ENCODE peak calls at places on chromosomes 16 and 17, in five cellular contexts. Y, V, B, L and C are unnamed samples.

GRCh38 chr17:63543822-63544420 is 6.4 kb upstream of the DCAF7 start:
- DNase-seq in Y (no peak), V (no peak), B (no peak), L (no peak), C (no peak)

GRCh38 chr17:33233855-33234228 is 59.3 kb downstream of the ASIC2 start:
- DNase-seq in Y (no peak), V (no peak), B (no peak), L (peak), C (no peak)

GRCh38 chr17:43576563-43577229 is 30.6 kb upstream of the ETV4 start:
- DNase-seq in Y (peak), V (no peak), B (peak), L (peak), C (peak)

GRCh38 chr16:80525420-80525819 is 15.4 kb upstream of the DYNLRB2 start:
- DNase-seq in Y (no peak), V (no peak), B (no peak), L (no peak), C (no peak)

GRCh38 chr16:65749566-65749965 is 616.9 kb upstream of the CDH5 start:
- DNase-seq in Y (no peak), V (no peak), B (no peak), L (no peak), C (no peak)

GRCh38 chr17:62676952-62677596 is 49.6 kb downstream of the MRC2 start:
- DNase-seq in Y (no peak), V (no peak), B (no peak), L (no peak), C (no peak)

GRCh38 chr17:79624658-79625478 is 14.0 kb upstream of the RBFOX3 start:
- DNase-seq in Y (no peak), V (no peak), B (peak), L (peak), C (no peak)

GRCh38 chr16:55534773-55535172 is 25.9 kb downstream of the LPCAT2 start:
- DNase-seq in Y (no peak), V (no peak), B (no peak), L (no peak), C (no peak)

GRCh38 chr16:46922239-46922638 is 38.1 kb downstream of the GPT2 start:
- DNase-seq in Y (no peak), V (no peak), B (no peak), L (no peak), C (no peak)

GRCh38 chr17:56914641-56915263 is 903 bp upstream of the TRIM25 start:
- DNase-seq in Y (no peak), V (no peak), B (no peak), L (no peak), C (no peak)

GRCh38 chr16:70407811-70408274 is 31.1 kb downstream of the ST3GAL2 start:
- DNase-seq in Y (no peak), V (no peak), B (no peak), L (no peak), C (no peak)

GRCh38 chr17:28268610-28269313 is 50.2 kb upstream of the TMEM97 start:
- DNase-seq in Y (no peak), V (no peak), B (peak), L (no peak), C (no peak)

GRCh38 chr17:17382060-17382449 is 78.9 kb downstream of the NT5M start:
- DNase-seq in Y (no peak), V (no peak), B (no peak), L (no peak), C (no peak)

GRCh38 chr16:77236063-77236511 is 36.9 kb downstream of the SYCE1L start:
- DNase-seq in Y (peak), V (peak), B (peak), L (peak), C (peak)

GRCh38 chr17:42760652-42761581 is at the start of gene RAMP2:
- DNase-seq in Y (peak), V (no peak), B (peak), L (no peak), C (peak)

GRCh38 chr17:27326051-27326450 is 32.1 kb downstream of the WSB1 start:
- DNase-seq in Y (no peak), V (no peak), B (no peak), L (no peak), C (no peak)

GRCh38 chr17:33962857-33963655 is 292.0 kb upstream of the CCL2 start:
- DNase-seq in Y (no peak), V (no peak), B (no peak), L (no peak), C (no peak)

GRCh38 chr17:37642706-37643105 is 540 bp downstream of the DDX52 start:
- DNase-seq in Y (peak), V (no peak), B (no peak), L (no peak), C (no peak)

GRCh38 chr17:15194859-15195277 is 70.3 kb downstream of the PMP22 start:
- DNase-seq in Y (no peak), V (no peak), B (no peak), L (no peak), C (no peak)

GRCh38 chr16:69567031-69567680 is 1.4 kb downstream of the NFAT5 start:
- DNase-seq in Y (no peak), V (no peak), B (no peak), L (no peak), C (peak)

GRCh38 chr16:53523126-53523804 is 20.3 kb upstream of the AKTIP start:
- DNase-seq in Y (no peak), V (no peak), B (no peak), L (no peak), C (no peak)

GRCh38 chr17:4161560-4162221 is 18.7 kb downstream of the CYB5D2 start:
- DNase-seq in Y (no peak), V (no peak), B (no peak), L (no peak), C (peak)

GRCh38 chr16:69880640-69881133 is 70.4 kb upstream of the CLEC18A start:
- DNase-seq in Y (no peak), V (no peak), B (peak), L (no peak), C (peak)

GRCh38 chr17:80291260-80291659 is 30.6 kb downstream of the RNF213 start:
- DNase-seq in Y (no peak), V (no peak), B (no peak), L (no peak), C (no peak)

GRCh38 chr17:22286337-22287041 is 594.2 kb downstream of the KCNJ18 start:
- DNase-seq in Y (no peak), V (no peak), B (peak), L (no peak), C (no peak)

GRCh38 chr16:10828851-10829331 is 10.3 kb upstream of the TVP23A start:
- DNase-seq in Y (no peak), V (no peak), B (peak), L (peak), C (peak)

GRCh38 chr17:38916771-38917170 is 8.6 kb upstream of the LASP1NB start:
- DNase-seq in Y (no peak), V (no peak), B (peak), L (peak), C (no peak)

GRCh38 chr17:32497431-32498205 is 10.8 kb downstream of the CDK5R1 start:
- DNase-seq in Y (no peak), V (no peak), B (peak), L (no peak), C (no peak)

GRCh38 chr16:2817496-2818277 is 650 bp downstream of the PRSS21 start:
- DNase-seq in Y (no peak), V (no peak), B (no peak), L (no peak), C (no peak)

GRCh38 chr16:2816751-2817495 is at the start of gene PRSS21:
- DNase-seq in Y (no peak), V (no peak), B (no peak), L (no peak), C (no peak)

GRCh38 chr16:2819939-2820835 is 3.1 kb downstream of the PRSS21 start:
- DNase-seq in Y (no peak), V (no peak), B (no peak), L (peak), C (no peak)

GRCh38 chr16:2819179-2819938 is 2.3 kb downstream of the PRSS21 start:
- DNase-seq in Y (no peak), V (no peak), B (peak), L (peak), C (no peak)

GRCh38 chr16:2818278-2818876 is 1.3 kb downstream of the PRSS21 start:
- DNase-seq in Y (no peak), V (no peak), B (no peak), L (peak), C (no peak)
- H3K4me3 ChIP-seq in Y (no peak), V (no peak), B (no peak), L (no peak), C (no peak)

GRCh38 chr17:45016823-45017222 is 34.6 kb downstream of the DCAKD start:
- DNase-seq in Y (peak), V (no peak), B (no peak), L (no peak), C (no peak)
- TF ChIP-seq CTCF in Y (peak), V (no peak), B (no peak), L (no peak), C (no peak)

DNA sequence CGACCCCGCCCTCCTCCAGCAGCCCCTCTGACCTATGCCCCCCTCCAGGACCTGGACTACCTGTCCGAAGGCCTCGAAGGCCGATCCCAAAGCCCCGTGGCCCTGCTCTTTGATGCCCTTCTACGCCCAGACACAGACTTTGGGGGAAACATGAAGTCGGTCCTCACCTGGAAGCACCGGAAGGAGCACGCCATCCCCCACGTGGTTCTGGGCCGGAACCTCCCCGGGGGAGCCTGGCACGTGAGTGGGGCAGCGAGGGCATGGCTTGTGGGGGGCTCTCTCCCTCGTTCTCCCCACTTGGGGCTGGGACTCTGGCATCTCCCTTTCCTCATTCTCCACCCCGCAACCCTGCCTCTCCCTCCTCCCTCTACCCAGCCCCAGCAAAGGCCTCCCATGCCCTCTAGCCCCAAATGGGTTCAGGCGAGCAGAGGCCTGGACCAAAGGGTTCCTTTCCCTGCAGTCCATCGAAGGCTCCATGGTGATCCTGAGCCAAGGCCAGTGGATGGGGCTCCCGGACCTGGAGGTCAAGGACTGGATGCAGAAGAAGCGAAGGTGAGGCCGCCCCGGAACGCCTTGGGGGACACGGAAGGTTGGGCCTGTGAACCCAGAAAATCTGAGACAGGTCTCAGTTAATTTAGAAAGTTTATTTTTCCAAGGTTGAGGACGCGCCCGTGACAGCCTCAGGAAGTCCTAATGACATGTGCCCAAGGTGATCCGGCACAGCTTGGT is 7.4 kb upstream of the NECAB2 start:
- DNase-seq in Y (no peak), V (no peak), B (no peak), L (no peak), C (no peak)
- TF ChIP-seq POLR2A in Y (no peak), V (no peak), B (no peak), L (no peak), C (no peak)

DNA sequence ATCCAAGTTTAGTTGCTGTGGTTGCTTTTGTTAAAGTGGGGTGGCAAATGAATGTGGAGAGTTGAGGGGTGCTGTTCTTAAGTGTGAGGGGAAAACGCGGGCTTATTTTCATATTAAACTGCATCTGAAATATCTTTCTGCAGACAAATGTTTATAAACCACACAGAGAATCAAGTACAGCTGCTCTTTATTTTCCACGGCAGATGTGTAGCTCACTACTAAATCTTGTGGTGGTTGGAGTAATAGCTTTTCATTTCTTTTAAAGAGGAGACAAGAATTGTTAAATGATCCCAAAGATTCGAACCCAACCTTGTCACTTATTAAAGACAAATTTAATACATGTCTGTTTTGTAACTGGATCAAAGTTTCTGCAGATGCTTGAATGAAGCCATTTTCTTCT is 2.1 kb downstream of the CLTC start:
- DNase-seq in Y (no peak), V (no peak), B (no peak), L (no peak), C (no peak)
- H3K4me3 ChIP-seq in Y (peak), V (no peak), B (no peak), L (peak), C (no peak)

DNA sequence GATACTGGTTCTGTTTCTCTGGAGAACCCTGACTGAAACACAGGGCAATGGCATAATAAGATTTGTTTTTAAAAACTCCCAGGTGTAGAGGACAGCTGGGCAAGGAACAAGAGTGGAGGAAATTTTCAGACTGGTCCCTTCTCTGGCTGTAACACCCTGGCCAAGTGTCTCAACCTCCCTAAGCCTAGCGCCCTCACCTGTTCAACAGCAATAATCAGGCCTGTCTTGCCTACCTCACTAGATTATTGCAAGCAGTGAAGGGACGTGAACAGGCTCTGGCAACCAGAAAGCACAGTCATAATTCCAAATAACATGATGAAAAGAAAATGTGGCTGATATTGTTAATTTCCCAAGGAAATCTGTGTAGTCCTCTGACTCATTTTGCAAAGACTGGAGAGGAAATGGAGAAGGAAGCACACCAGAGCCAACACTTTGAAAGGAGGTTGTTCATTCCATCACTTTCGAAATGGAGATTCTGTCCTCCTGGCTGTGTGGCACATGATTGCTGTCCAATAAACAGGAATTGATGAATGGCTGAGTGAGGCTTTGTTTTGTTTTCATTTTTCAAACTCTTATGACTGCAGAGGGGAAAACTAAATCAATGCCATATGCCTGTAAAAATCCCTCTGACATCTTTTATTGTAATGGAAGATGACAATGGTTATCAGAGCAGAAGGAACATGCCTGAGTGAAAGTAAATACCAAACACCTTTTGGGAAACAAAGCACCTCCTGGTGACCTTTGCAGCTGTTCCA is 87.4 kb upstream of the HLF start:
- DNase-seq in Y (no peak), V (no peak), B (no peak), L (no peak), C (peak)
- TF ChIP-seq CTCF in Y (peak), V (no peak), B (no peak), L (no peak), C (no peak)

DNA sequence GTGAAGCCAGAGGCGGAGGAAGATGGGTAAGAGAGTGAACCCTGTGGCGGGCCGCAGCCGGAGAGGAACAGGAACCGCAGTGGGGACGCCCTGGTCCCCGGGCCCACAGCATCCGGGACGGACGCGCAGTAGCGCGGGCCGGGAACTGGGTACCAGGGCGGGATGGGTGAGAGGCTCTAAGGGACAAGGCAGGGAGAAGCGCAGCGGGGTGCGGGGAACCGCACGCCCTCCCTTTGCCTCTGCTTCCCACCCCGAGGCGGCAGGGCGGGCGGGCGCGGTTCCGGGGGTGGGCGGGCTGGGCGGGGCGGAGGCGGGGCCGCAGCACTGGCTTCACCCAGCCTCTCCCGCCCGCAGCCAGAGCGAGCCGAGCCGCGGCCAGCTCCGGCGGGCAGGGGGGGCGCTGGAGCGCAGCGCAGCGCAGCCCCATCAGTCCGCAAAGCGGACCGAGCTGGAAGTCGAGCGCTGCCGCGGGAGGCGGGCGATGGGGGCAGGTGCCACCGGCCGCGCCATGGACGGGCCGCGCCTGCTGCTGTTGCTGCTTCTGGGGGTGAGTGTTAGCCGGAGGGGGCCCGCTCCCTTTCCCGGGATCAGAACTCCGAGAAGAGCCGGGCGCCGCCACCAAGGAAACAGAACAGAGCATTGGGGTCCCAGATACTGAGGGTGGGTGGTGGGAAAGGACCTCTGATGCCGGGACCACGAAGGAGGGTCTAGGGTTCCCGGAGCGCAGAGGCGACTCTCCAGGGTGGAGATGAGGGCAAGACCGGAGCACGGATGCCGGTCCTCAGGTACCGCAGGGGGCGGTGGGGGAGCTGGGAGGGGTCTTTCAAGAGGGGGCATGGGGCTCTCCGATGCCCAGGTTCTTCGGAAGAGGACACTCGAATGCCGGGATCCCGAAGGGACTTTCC is at the start of gene NGFR:
- DNase-seq in Y (peak), V (no peak), B (no peak), L (peak), C (peak)
- TF ChIP-seq POLR2A in Y (peak), V (no peak), B (no peak), L (no peak), C (peak)